ENCODE peak calls at places on chromosomes 1 and 21, in ten cellular contexts. D, O, Z, I, C, T, X, L, G and N are unnamed samples.

GRCh38 chr21:17370263-17370662 is 142.6 kb upstream of the CXADR start:
- DNase-seq in D (no peak), O (no peak), Z (no peak), I (no peak), C (peak; percentile 52), T (no peak), X (no peak), L (no peak), G (no peak), N (no peak)

GRCh38 chr1:41791667-41792484 is 126.8 kb downstream of the HIVEP3 start:
- DNase-seq in D (no peak), O (no peak), Z (no peak), I (no peak), C (no peak), T (no peak), X (no peak), L (no peak), G (no peak), N (no peak)

GRCh38 chr1:62436039-62436465 is 797 bp upstream of the USP1 start:
- DNase-seq in D (peak; percentile 95), O (no peak), Z (no peak), I (no peak), C (no peak), T (no peak), X (peak; percentile 94), L (peak; percentile 90), G (no peak), N (peak; percentile 7)

GRCh38 chr1:50208296-50208695 is 99.6 kb downstream of the ELAVL4 start:
- DNase-seq in D (no peak), O (no peak), Z (no peak), I (no peak), C (no peak), T (no peak), X (no peak), L (no peak), G (no peak), N (no peak)

GRCh38 chr1:246782120-246782900 is 58.1 kb downstream of the SCCPDH start:
- DNase-seq in D (peak; percentile 12), O (no peak), Z (no peak), I (peak; percentile 69), C (peak; percentile 11), T (no peak), X (no peak), L (no peak), G (no peak), N (peak; percentile 73)

GRCh38 chr21:29892379-29892778 is 47.4 kb downstream of the GRIK1 start:
- DNase-seq in D (no peak), O (no peak), Z (no peak), I (no peak), C (no peak), T (no peak), X (no peak), L (no peak), G (no peak), N (no peak)

GRCh38 chr1:165174485-165174884 is 182.0 kb downstream of the LMX1A start:
- DNase-seq in D (no peak), O (no peak), Z (no peak), I (no peak), C (no peak), T (no peak), X (no peak), L (no peak), G (no peak), N (no peak)

GRCh38 chr21:46459356-46460112 is 843 bp downstream of the DIP2A start:
- DNase-seq in D (peak; percentile 20), O (no peak), Z (peak; percentile 18), I (peak; percentile 52), C (peak; percentile 33), T (peak; percentile 42), X (peak; percentile 19), L (no peak), G (no peak), N (no peak)

GRCh38 chr1:111653695-111654094 is 34.1 kb downstream of the RAP1A start:
- DNase-seq in D (no peak), O (no peak), Z (no peak), I (no peak), C (no peak), T (no peak), X (no peak), L (no peak), G (no peak), N (no peak)

GRCh38 chr1:66725885-66726665 is 26.2 kb upstream of the DYNLT5 start:
- DNase-seq in D (peak; percentile 40), O (peak; percentile 54), Z (peak; percentile 73), I (peak; percentile 29), C (peak; percentile 43), T (peak; percentile 87), X (peak; percentile 62), L (peak; percentile 55), G (peak; percentile 27), N (peak; percentile 59)

GRCh38 chr1:104082221-104082620 is 332.5 kb downstream of the AMY1C start:
- DNase-seq in D (no peak), O (no peak), Z (no peak), I (no peak), C (no peak), T (no peak), X (no peak), L (no peak), G (no peak), N (no peak)

GRCh38 chr1:227218870-227219578 is 99.3 kb downstream of the CDC42BPA start:
- DNase-seq in D (no peak), O (no peak), Z (no peak), I (no peak), C (no peak), T (no peak), X (peak; percentile 22), L (no peak), G (no peak), N (no peak)

GRCh38 chr1:227219715-227220292 is 98.5 kb downstream of the CDC42BPA start:
- DNase-seq in D (no peak), O (no peak), Z (no peak), I (no peak), C (no peak), T (no peak), X (no peak), L (no peak), G (no peak), N (no peak)

GRCh38 chr1:227227761-227228160 is 90.5 kb downstream of the CDC42BPA start:
- DNase-seq in D (no peak), O (no peak), Z (no peak), I (no peak), C (no peak), T (no peak), X (no peak), L (no peak), G (no peak), N (no peak)

GRCh38 chr1:227225715-227226346 is 92.5 kb downstream of the CDC42BPA start:
- DNase-seq in D (no peak), O (peak; percentile 29), Z (no peak), I (no peak), C (no peak), T (no peak), X (no peak), L (no peak), G (no peak), N (peak; percentile 12)

GRCh38 chr1:227223407-227223806 is 94.9 kb downstream of the CDC42BPA start:
- DNase-seq in D (no peak), O (no peak), Z (no peak), I (no peak), C (no peak), T (no peak), X (no peak), L (no peak), G (no peak), N (no peak)
- TF ChIP-seq CTCF in D (no peak), O (no peak), Z (no peak), I (no peak), C (no peak), T (no peak), X (no peak), L (no peak), G (no peak), N (no peak)

GRCh38 chr1:6625579-6626149 is 996 bp downstream of the THAP3 start:
- DNase-seq in D (no peak), O (no peak), Z (peak; percentile 23), I (no peak), C (no peak), T (no peak), X (peak; percentile 31), L (peak; percentile 11), G (no peak), N (no peak)

GRCh38 chr1:6623269-6623965 is 1.3 kb upstream of the THAP3 start:
- DNase-seq in D (no peak), O (no peak), Z (no peak), I (no peak), C (no peak), T (no peak), X (no peak), L (no peak), G (no peak), N (no peak)

GRCh38 chr1:6627031-6627430 is 2.4 kb downstream of the THAP3 start:
- DNase-seq in D (no peak), O (no peak), Z (no peak), I (no peak), C (no peak), T (no peak), X (no peak), L (no peak), G (no peak), N (no peak)

GRCh38 chr1:6622396-6623152 is 2.1 kb upstream of the THAP3 start:
- DNase-seq in D (no peak), O (no peak), Z (no peak), I (no peak), C (no peak), T (no peak), X (no peak), L (no peak), G (no peak), N (no peak)

GRCh38 chr1:6624712-6625578 is at the start of gene THAP3:
- DNase-seq in D (peak; percentile 90), O (no peak), Z (peak; percentile 86), I (peak; percentile 86), C (peak; percentile 75), T (peak; percentile 94), X (peak; percentile 89), L (peak; percentile 88), G (no peak), N (peak; percentile 66)
- TF ChIP-seq CTCF in D (peak; percentile 25), O (no peak), Z (peak; percentile 67), I (no peak), C (no peak), T (peak; percentile 41), X (no peak), L (no peak), G (peak; percentile 14), N (no peak)

GRCh38 chr1:20733361-20733975 is 965 bp upstream of the SH2D5 start:
- DNase-seq in D (no peak), O (no peak), Z (no peak), I (no peak), C (no peak), T (no peak), X (no peak), L (no peak), G (no peak), N (no peak)
- TF ChIP-seq CTCF in D (no peak), O (no peak), Z (no peak), I (no peak), C (no peak), T (no peak), X (no peak), L (no peak), G (no peak), N (peak; percentile 0)

DNA sequence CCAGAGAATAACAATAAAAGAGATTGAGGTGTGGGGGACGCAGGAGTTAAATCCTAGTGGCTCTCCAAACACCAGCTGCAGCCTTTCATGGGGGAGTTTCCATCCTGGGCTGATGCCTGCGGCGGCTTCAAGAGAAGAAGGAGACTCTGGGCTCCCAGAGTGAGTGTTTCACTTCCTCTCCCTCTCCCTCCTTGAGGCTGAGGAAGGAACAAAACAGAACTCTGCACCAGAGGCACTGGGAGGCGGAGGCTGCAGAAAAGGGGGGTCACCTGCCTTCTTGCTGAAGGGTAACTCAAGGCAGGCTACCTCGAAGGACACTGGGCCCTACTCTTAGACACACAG is 25.2 kb downstream of the SEC16B start:
- DNase-seq in D (no peak), O (no peak), Z (no peak), I (peak; percentile 64), C (no peak), T (no peak), X (no peak), L (no peak), G (no peak), N (no peak)
- TF ChIP-seq CTCF in D (no peak), O (no peak), Z (no peak), I (no peak), C (no peak), T (no peak), X (no peak), L (no peak), G (no peak), N (no peak)